ENCODE peak calls at places on chromosomes 4 and X, in ten cellular contexts. A is lung; H is CD4-positive, CD25-positive, alpha-beta regulatory T cell; R is spleen; N is effector memory CD4-positive, alpha-beta T cell; V is left lung; O is H9; P is OCI-LY7; G is CD8-positive, alpha-beta memory T cell; T is uterus. W is an unnamed sample.
A peak's percentile ranks its signal among the peaks of the same experiment; 100 is the strongest.

GRCh38 chrX:110156167-110156754 is 153.3 kb downstream of the TMEM164 start:
- DNase-seq in A (no peak), H (no peak), R (no peak), N (no peak), V (no peak), O (no peak), P (peak; percentile 28), G (no peak), T (no peak), W (no peak)

GRCh38 chr4:111494971-111495370 is 650.3 kb upstream of the FAM241A start:
- DNase-seq in A (no peak), H (no peak), R (no peak), N (no peak), V (no peak), O (no peak), P (no peak), G (no peak), T (no peak), W (no peak)

GRCh38 chr4:87038837-87039715 is 104.3 kb downstream of the AFF1 start:
- DNase-seq in A (no peak), H (no peak), R (no peak), N (no peak), V (peak; percentile 54), O (peak; percentile 61), P (no peak), G (no peak), T (peak; percentile 76), W (no peak)

GRCh38 chrX:111728096-111728495 is 47.1 kb downstream of the ALG13 start:
- DNase-seq in A (no peak), H (no peak), R (no peak), N (no peak), V (no peak), O (no peak), P (no peak), G (no peak), T (no peak), W (no peak)

GRCh38 chr4:157978680-157979361 is 194.0 kb downstream of the GASK1B start:
- DNase-seq in A (peak; percentile 34), H (no peak), R (no peak), N (no peak), V (no peak), O (peak; percentile 45), P (peak; percentile 49), G (no peak), T (peak; percentile 78), W (peak; percentile 26)

GRCh38 chrX:129658429-129658828 is 3.7 kb upstream of the APLN start:
- DNase-seq in A (no peak), H (no peak), R (no peak), N (no peak), V (no peak), O (no peak), P (no peak), G (no peak), T (no peak), W (no peak)

GRCh38 chr4:22473268-22473667 is 42.6 kb downstream of the ADGRA3 start:
- DNase-seq in A (no peak), H (no peak), R (no peak), N (no peak), V (no peak), O (no peak), P (no peak), G (no peak), T (no peak), W (no peak)

GRCh38 chrX:53135581-53135980 is 41.6 kb downstream of the KANTR start:
- DNase-seq in A (no peak), H (no peak), R (no peak), N (no peak), V (no peak), O (no peak), P (no peak), G (no peak), T (no peak), W (no peak)

GRCh38 chrX:39331062-39331704 is 529.9 kb downstream of the MID1IP1 start:
- DNase-seq in A (no peak), H (no peak), R (no peak), N (no peak), V (no peak), O (no peak), P (no peak), G (no peak), T (no peak), W (no peak)

GRCh38 chrX:39335447-39336235 is 534.4 kb downstream of the MID1IP1 start:
- DNase-seq in A (no peak), H (no peak), R (no peak), N (no peak), V (no peak), O (no peak), P (no peak), G (no peak), T (no peak), W (no peak)

GRCh38 chrX:39337461-39337860 is 536.2 kb downstream of the MID1IP1 start:
- DNase-seq in A (no peak), H (no peak), R (no peak), N (no peak), V (no peak), O (no peak), P (no peak), G (no peak), T (no peak), W (no peak)

GRCh38 chrX:39338583-39338982 is 537.3 kb downstream of the MID1IP1 start:
- DNase-seq in A (no peak), H (no peak), R (no peak), N (no peak), V (no peak), O (no peak), P (no peak), G (no peak), T (no peak), W (no peak)

DNA sequence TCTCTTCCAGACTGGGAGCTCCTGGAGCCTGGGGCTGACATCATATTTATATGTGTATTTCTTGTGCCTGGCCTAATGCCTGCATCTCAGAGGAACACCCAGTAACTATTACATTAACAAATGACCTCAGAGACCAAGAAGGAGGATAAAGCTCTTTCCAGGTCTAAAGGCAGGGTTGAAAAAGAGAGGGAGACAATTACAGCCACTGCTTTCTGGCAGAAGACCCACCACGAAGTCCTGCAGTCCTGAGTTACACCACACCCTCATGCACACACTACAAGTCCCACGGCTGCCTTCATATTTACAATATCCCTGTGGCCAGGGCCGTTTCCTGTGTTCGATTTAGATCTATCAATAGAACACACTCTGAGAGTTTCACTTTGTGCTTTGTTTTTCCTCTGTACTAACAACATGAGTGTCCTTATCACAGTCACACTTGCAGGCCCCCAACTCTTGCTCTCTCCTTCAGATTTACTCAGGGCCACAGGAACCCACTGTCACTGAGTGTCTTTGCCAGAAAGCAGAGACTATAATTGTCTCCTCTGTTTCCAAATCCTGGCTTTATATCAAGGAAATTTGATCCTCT is 535.5 kb downstream of the MID1IP1 start:
- DNase-seq in A (no peak), H (no peak), R (no peak), N (no peak), V (no peak), O (no peak), P (no peak), G (no peak), T (peak; percentile 70), W (no peak)
- H3K27ac ChIP-seq in A (no peak overlapping the region), H (peak overlapping the region; percentile 64), R (peak overlapping the region; percentile 50), N (peak overlapping the region; percentile 31), V (no peak overlapping the region), O (no peak overlapping the region), P (no peak overlapping the region), G (no peak overlapping the region), T (peak overlapping the region; percentile 58), W (peak overlapping the region; percentile 46)

DNA sequence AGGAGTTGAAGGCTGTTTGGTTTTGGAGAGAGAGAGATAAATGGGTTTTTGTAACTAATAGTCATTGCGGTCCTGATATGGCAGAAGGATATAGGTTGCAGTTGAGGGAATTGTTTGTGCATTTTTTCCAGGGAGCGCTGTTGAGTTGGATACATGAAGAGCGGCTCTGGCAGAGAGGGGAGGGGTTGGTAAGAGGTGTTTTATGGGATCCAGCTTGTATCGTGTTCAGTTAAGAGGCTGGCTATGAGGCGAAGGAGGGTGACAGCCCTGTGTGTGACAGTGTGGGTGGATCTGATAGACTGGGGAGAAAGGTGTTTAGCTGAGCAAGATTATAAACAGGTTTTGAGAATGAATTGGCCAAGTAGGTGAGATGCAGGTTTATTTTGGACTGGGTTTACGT is 1.5 kb downstream of the SPANXN4 start:
- DNase-seq in A (no peak), H (no peak), R (no peak), N (no peak), V (no peak), O (no peak), P (no peak), G (no peak), T (no peak), W (no peak)
- H3K9me3 ChIP-seq in A (no peaks in the 10 kb centered on the region), H (no peaks in the 10 kb centered on the region), R (no peaks in the 10 kb centered on the region), N (no peaks in the 10 kb centered on the region), V (no peaks in the 10 kb centered on the region), O (peaks cover 6% of the 10 kb centered on the region), P (no peaks in the 10 kb centered on the region), G (no peaks in the 10 kb centered on the region), T (no peaks in the 10 kb centered on the region), W (no peaks in the 10 kb centered on the region)

GRCh38 chr4:6768539-6768905 is 14.0 kb upstream of the KIAA0232 start:
- DNase-seq in A (no peak), H (no peak), R (no peak), N (no peak), V (peak; percentile 46), O (no peak), P (no peak), G (no peak), T (no peak), W (no peak)

GRCh38 chr4:6770581-6771228 is 11.8 kb upstream of the KIAA0232 start:
- DNase-seq in A (no peak), H (no peak), R (peak; percentile 21), N (no peak), V (no peak), O (no peak), P (no peak), G (no peak), T (no peak), W (no peak)

GRCh38 chr4:6769984-6770420 is 12.5 kb upstream of the KIAA0232 start:
- DNase-seq in A (no peak), H (no peak), R (no peak), N (no peak), V (no peak), O (no peak), P (no peak), G (no peak), T (no peak), W (no peak)

GRCh38 chr4:6767725-6768538 is 14.6 kb upstream of the KIAA0232 start:
- DNase-seq in A (no peak), H (no peak), R (no peak), N (no peak), V (no peak), O (no peak), P (no peak), G (no peak), T (no peak), W (no peak)

GRCh38 chr4:6769138-6769983 is 13.2 kb upstream of the KIAA0232 start:
- DNase-seq in A (no peak), H (no peak), R (no peak), N (no peak), V (no peak), O (no peak), P (no peak), G (no peak), T (no peak), W (no peak)
- H3K27ac ChIP-seq in A (no peak overlapping the region), H (no peak overlapping the region), R (peak overlapping the region; percentile 69), N (no peak overlapping the region), V (no peak overlapping the region), O (no peak overlapping the region), P (no peak overlapping the region), G (no peak overlapping the region), T (no peak overlapping the region), W (no peak overlapping the region)

DNA sequence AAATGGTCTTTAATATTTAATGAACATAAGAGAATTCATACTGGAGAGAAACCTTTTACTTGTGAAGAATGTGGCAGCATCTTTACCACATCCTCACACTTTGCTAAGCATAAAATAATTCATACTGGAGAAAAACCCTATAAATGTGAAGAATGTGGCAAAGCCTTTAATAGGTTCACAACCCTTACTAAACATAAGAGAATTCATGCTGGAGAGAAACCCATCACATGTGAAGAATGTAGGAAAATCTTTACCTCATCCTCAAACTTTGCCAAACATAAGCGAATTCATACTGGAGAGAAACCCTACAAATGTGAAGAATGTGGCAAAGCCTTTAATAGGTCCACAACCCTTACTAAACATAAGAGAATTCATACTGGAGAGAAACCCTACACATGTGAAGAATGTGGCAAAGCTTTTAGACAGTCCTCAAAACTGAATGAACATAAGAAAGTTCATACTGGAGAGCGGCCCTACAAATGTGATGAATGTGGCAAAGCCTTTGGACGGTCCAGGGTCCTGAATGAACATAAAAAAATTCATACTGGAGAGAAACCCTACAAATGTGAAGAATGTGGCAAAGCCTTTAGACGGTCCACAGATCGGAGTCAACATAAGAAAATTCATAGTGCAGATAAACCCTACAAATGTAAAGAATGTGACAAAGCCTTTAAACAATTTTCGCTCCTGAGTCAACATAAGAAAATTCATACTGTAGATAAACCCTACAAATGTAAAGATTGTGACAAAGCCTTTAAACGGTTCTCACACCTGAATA is 35.6 kb downstream of the ZNF141 start:
- DNase-seq in A (no peak), H (no peak), R (no peak), N (no peak), V (no peak), O (no peak), P (no peak), G (no peak), T (no peak), W (no peak)
- H3K9me3 ChIP-seq in A (peaks cover 16% of the 10 kb centered on the region), H (peaks cover 87% of the 10 kb centered on the region), R (peaks cover 100% of the 10 kb centered on the region), N (peaks cover 61% of the 10 kb centered on the region), V (peaks cover 24% of the 10 kb centered on the region), O (peaks cover 77% of the 10 kb centered on the region), P (peaks cover 80% of the 10 kb centered on the region), G (peaks cover 58% of the 10 kb centered on the region), T (peaks cover 96% of the 10 kb centered on the region), W (peaks cover 42% of the 10 kb centered on the region)